ENCODE peak calls at places on chromosomes 6 and 20, in eight cellular contexts. O is keratinocyte; F is brain microvascular endothelial cell; H is CD8-positive, alpha-beta memory T cell; W is lung; C is pancreas; L is MG63; M is GM23248. N is an unnamed sample. For H3K27me3, the result is how much of the 10 kb centered on the place peaks cover.

GRCh38 chr6:136312975-136313374 is 23.3 kb upstream of the BCLAF1 start:
- DNase-seq in M (no peak), H (no peak), W (no peak), F (no peak), L (no peak), C (no peak), O (no peak), N (no peak)

GRCh38 chr20:37081717-37082289 is 14.0 kb downstream of the RBL1 start:
- DNase-seq in F (peak), O (no peak), W (no peak), M (no peak), L (no peak), H (peak), C (no peak), N (no peak)

GRCh38 chr6:163825033-163825432 is 410.5 kb downstream of the QKI start:
- DNase-seq in H (no peak), C (no peak), W (no peak), L (peak), M (peak), O (no peak), F (peak), N (peak)

GRCh38 chr20:5913166-5913565 is 37.2 kb downstream of the TRMT6 start:
- DNase-seq in M (no peak), H (no peak), F (no peak), O (no peak), C (no peak), W (no peak), L (no peak), N (no peak)

GRCh38 chr6:118826096-118826495 is 67.9 kb upstream of the ASF1A start:
- DNase-seq in W (no peak), F (no peak), L (no peak), M (no peak), C (no peak), H (no peak), O (no peak), N (no peak)

GRCh38 chr6:157558049-157558448 is 177.1 kb downstream of the ZDHHC14 start:
- DNase-seq in H (no peak), W (no peak), F (no peak), O (no peak), M (no peak), L (no peak), C (no peak), N (no peak)

GRCh38 chr20:3238616-3239025 is 369 bp downstream of the SLC4A11 start:
- DNase-seq in W (no peak), H (peak), L (peak), F (no peak), O (no peak), C (no peak), M (peak), N (no peak)

GRCh38 chr6:74931567-74931966 is 274.3 kb downstream of the COL12A1 start:
- DNase-seq in L (peak), O (no peak), F (peak), H (no peak), C (no peak), W (no peak), M (peak), N (no peak)

GRCh38 chr20:46089076-46089337 is 755 bp downstream of the NCOA5 start:
- DNase-seq in C (no peak), W (no peak), O (no peak), H (no peak), L (no peak), F (no peak), M (peak), N (no peak)

GRCh38 chr6:55578537-55579363 is at the start of gene HMGCLL1:
- DNase-seq in O (no peak), M (no peak), L (no peak), C (peak), F (peak), W (peak), H (peak), N (peak)

GRCh38 chr6:3294396-3294795 is 35.6 kb downstream of the PSMG4 start:
- DNase-seq in H (no peak), M (no peak), O (no peak), L (no peak), C (no peak), W (no peak), F (no peak), N (no peak)

GRCh38 chr20:58956078-58956477 is 25.0 kb upstream of the NELFCD start:
- DNase-seq in M (no peak), W (no peak), H (no peak), C (no peak), L (no peak), O (no peak), F (no peak), N (no peak)

GRCh38 chr20:31859266-31859997 is 10.9 kb downstream of the DUSP15 start:
- DNase-seq in O (no peak), M (no peak), H (no peak), F (no peak), L (no peak), C (no peak), W (no peak), N (no peak)

GRCh38 chr6:37653229-37653628 is 44.5 kb downstream of the MDGA1 start:
- DNase-seq in C (no peak), O (no peak), F (no peak), H (no peak), M (no peak), L (no peak), W (no peak), N (no peak)
- H3K27me3 ChIP-seq in C (under half), O (under half), F (under half), H (under half), M (under half), L (under half), W (under half), N (under half)

GRCh38 chr20:53748176-53748575 is 154.5 kb upstream of the ZNF217 start:
- DNase-seq in F (no peak), H (no peak), O (no peak), W (no peak), L (no peak), C (no peak), M (no peak), N (no peak)
- H3K27me3 ChIP-seq in F (under half), H (under half), O (under half), W (under half), L (under half), C (under half), M (under half), N (under half)

DNA sequence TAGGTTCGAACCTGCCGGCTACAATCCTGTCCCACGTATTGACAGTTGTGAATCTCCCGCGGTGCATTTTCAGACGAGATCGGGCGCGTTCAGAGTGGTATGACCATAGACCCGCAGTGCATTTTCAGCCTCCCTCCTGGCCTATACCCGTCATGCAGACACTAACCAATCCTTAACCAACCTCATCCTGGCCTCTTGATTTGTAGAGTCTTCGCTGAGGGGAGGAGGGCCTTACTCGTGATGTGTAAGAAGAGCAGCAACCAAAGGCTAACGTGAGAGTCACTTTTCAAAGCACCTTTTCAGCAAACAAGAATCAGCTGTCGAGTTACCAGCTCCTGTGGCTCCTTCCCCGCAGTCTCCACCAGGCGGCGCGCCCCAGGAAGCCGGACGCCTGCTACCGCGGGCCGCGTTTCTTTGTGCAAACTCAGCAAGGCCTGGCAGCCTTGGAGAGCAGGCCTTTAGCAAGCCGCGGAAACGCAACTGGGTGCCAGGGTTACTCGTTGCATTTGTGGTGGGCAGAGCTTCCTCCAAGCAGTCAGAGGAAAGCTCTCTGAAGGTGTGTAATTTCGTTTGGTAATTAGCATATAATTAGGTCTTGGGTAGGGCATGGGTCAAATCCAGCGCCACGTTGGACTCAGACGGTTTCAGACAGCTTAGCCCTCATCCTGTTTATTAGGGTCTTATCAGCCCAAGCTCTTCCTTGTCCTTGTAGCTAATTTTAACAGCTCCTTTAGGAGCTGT is 139.8 kb downstream of the OR2B2 start:
- DNase-seq in M (peak), C (peak), F (peak), H (peak), W (peak), O (no peak), L (peak), N (peak)
- H3K27me3 ChIP-seq in M (under half), C (under half), F (under half), H (under half), W (under half), O (under half), L (under half), N (under half)

GRCh38 chr6:100467144-100468012 is 2.7 kb upstream of the SIM1 start:
- DNase-seq in H (no peak), M (no peak), L (no peak), O (no peak), W (no peak), C (no peak), F (no peak), N (no peak)
- H3K27me3 ChIP-seq in H (half or more), M (under half), L (under half), O (half or more), W (under half), C (under half), F (half or more), N (under half)

N was measured in kidney epithelial cell.